ENCODE peak calls at places on chromosomes 2 and 18, in nine cellular contexts. Y, B, R, Q, J, T, A, L and K are unnamed samples.

GRCh38 chr2:214796901-214797300 is 12.6 kb downstream of the BARD1 start:
- DNase-seq in Y (no peak), B (no peak), R (no peak), Q (no peak), J (peak), T (no peak), A (no peak), L (no peak), K (no peak)

GRCh38 chr18:57698571-57699276 is 77.1 kb upstream of the NARS1 start:
- DNase-seq in Y (no peak), B (no peak), R (no peak), Q (no peak), J (peak), T (no peak), A (no peak), L (no peak), K (no peak)

GRCh38 chr2:46163804-46164569 is 133.2 kb upstream of the EPAS1 start:
- DNase-seq in Y (no peak), B (no peak), R (no peak), Q (no peak), J (peak), T (peak), A (no peak), L (no peak), K (peak)

GRCh38 chr2:239865059-239865639 is 160.0 kb downstream of the NDUFA10 start:
- DNase-seq in Y (no peak), B (no peak), R (no peak), Q (no peak), J (no peak), T (no peak), A (no peak), L (no peak), K (no peak)

GRCh38 chr18:7872569-7872968 is 305.5 kb downstream of the PTPRM start:
- DNase-seq in Y (no peak), B (no peak), R (no peak), Q (no peak), J (peak), T (peak), A (no peak), L (no peak), K (peak)

GRCh38 chr2:172103471-172104292 is 982 bp upstream of the DLX2 start:
- DNase-seq in Y (peak), B (peak), R (peak), Q (peak), J (peak), T (peak), A (peak), L (peak), K (peak)

GRCh38 chr2:224378087-224379085 is 23.5 kb downstream of the FAM124B start:
- DNase-seq in Y (no peak), B (no peak), R (no peak), Q (no peak), J (no peak), T (no peak), A (no peak), L (no peak), K (no peak)

GRCh38 chr2:160490760-160491367 is 2.7 kb downstream of the RBMS1 start:
- DNase-seq in Y (no peak), B (no peak), R (no peak), Q (no peak), J (peak), T (no peak), A (no peak), L (no peak), K (no peak)

GRCh38 chr18:62758591-62758990 is 43.2 kb downstream of the PHLPP1 start:
- DNase-seq in Y (no peak), B (no peak), R (no peak), Q (no peak), J (no peak), T (no peak), A (no peak), L (no peak), K (no peak)

GRCh38 chr18:72830109-72830508 is 37.7 kb downstream of the NETO1 start:
- DNase-seq in Y (no peak), B (no peak), R (no peak), Q (no peak), J (no peak), T (peak), A (no peak), L (peak), K (peak)

GRCh38 chr2:60416221-60417008 is 137.0 kb downstream of the BCL11A start:
- DNase-seq in Y (no peak), B (no peak), R (no peak), Q (no peak), J (peak), T (peak), A (no peak), L (peak), K (no peak)